ENCODE peak calls at places on chromosomes 12 and 14, in six cellular contexts. One of them, this sample, is unnamed.

GRCh38 chr14:104217486-104218360 is 79.3 kb downstream of the KIF26A start:
- DNase-seq in pons: no peak
- DNase-seq in activated T-cell treated with anti-CD3 and anti-CD28 coated beads for 48 hours: no peak
- DNase-seq in heart right ventricle: no peak
- DNase-seq in GM13977: no peak
- DNase-seq in Daoy: no peak
- DNase-seq in this sample: no peak

GRCh38 chr14:96250545-96250944 is 5.5 kb upstream of the BDKRB1 start:
- DNase-seq in pons: no peak
- DNase-seq in activated T-cell treated with anti-CD3 and anti-CD28 coated beads for 48 hours: no peak
- DNase-seq in heart right ventricle: no peak
- DNase-seq in GM13977: no peak
- DNase-seq in Daoy: no peak
- DNase-seq in this sample: no peak

GRCh38 chr12:5114436-5114835 is 70.8 kb downstream of the KCNA5 start:
- DNase-seq in pons: no peak
- DNase-seq in activated T-cell treated with anti-CD3 and anti-CD28 coated beads for 48 hours: no peak
- DNase-seq in heart right ventricle: no peak
- DNase-seq in GM13977: no peak
- DNase-seq in Daoy: no peak
- DNase-seq in this sample: no peak

GRCh38 chr12:95733156-95733825 is 57.3 kb downstream of the NTN4 start:
- DNase-seq in pons: no peak
- DNase-seq in activated T-cell treated with anti-CD3 and anti-CD28 coated beads for 48 hours: no peak
- DNase-seq in heart right ventricle: no peak
- DNase-seq in GM13977: no peak
- DNase-seq in Daoy: peak; percentile 91
- DNase-seq in this sample: peak; percentile 16

GRCh38 chr14:100104523-100105300 is 39.5 kb downstream of the EVL start:
- DNase-seq in pons: no peak
- DNase-seq in activated T-cell treated with anti-CD3 and anti-CD28 coated beads for 48 hours: no peak
- DNase-seq in heart right ventricle: no peak
- DNase-seq in GM13977: no peak
- DNase-seq in Daoy: peak; percentile 70
- DNase-seq in this sample: no peak

GRCh38 chr14:104054222-104054905 is 31.1 kb upstream of the ASPG start:
- DNase-seq in pons: no peak
- DNase-seq in activated T-cell treated with anti-CD3 and anti-CD28 coated beads for 48 hours: no peak
- DNase-seq in heart right ventricle: no peak
- DNase-seq in GM13977: no peak
- DNase-seq in Daoy: no peak
- DNase-seq in this sample: no peak

GRCh38 chr14:106831322-106831720 is 1304.9 kb downstream of the TMEM121 start:
- DNase-seq in pons: no peak
- DNase-seq in activated T-cell treated with anti-CD3 and anti-CD28 coated beads for 48 hours: peak; percentile 78
- DNase-seq in heart right ventricle: peak; percentile 18
- DNase-seq in GM13977: no peak
- DNase-seq in Daoy: no peak
- DNase-seq in this sample: no peak

GRCh38 chr12:30613119-30613830 is 82.4 kb downstream of the IPO8 start:
- DNase-seq in pons: no peak
- DNase-seq in activated T-cell treated with anti-CD3 and anti-CD28 coated beads for 48 hours: no peak
- DNase-seq in heart right ventricle: no peak
- DNase-seq in GM13977: no peak
- DNase-seq in Daoy: peak; percentile 24
- DNase-seq in this sample: no peak

GRCh38 chr14:106224694-106224971 is 698.2 kb downstream of the TMEM121 start:
- DNase-seq in pons: no peak
- DNase-seq in activated T-cell treated with anti-CD3 and anti-CD28 coated beads for 48 hours: no peak
- DNase-seq in heart right ventricle: no peak
- DNase-seq in GM13977: no peak
- DNase-seq in Daoy: no peak
- DNase-seq in this sample: no peak

GRCh38 chr12:20451759-20452158 is 83.4 kb downstream of the PDE3A start:
- DNase-seq in pons: no peak
- DNase-seq in activated T-cell treated with anti-CD3 and anti-CD28 coated beads for 48 hours: no peak
- DNase-seq in heart right ventricle: no peak
- DNase-seq in GM13977: no peak
- DNase-seq in Daoy: peak; percentile 48
- DNase-seq in this sample: no peak

GRCh38 chr12:119372540-119372939 is 38.0 kb downstream of the CCDC60 start:
- DNase-seq in pons: no peak
- DNase-seq in activated T-cell treated with anti-CD3 and anti-CD28 coated beads for 48 hours: no peak
- DNase-seq in heart right ventricle: no peak
- DNase-seq in GM13977: no peak
- DNase-seq in Daoy: no peak
- DNase-seq in this sample: no peak

GRCh38 chr12:11814362-11814761 is 164.9 kb downstream of the ETV6 start:
- DNase-seq in pons: peak; percentile 78
- DNase-seq in activated T-cell treated with anti-CD3 and anti-CD28 coated beads for 48 hours: no peak
- DNase-seq in heart right ventricle: no peak
- DNase-seq in GM13977: no peak
- DNase-seq in Daoy: peak; percentile 67
- DNase-seq in this sample: no peak

GRCh38 chr14:77707724-77708408 is at the start of the genes ALKBH1 and SLIRP:
- DNase-seq in pons: peak; percentile 91
- DNase-seq in activated T-cell treated with anti-CD3 and anti-CD28 coated beads for 48 hours: peak; percentile 79
- DNase-seq in heart right ventricle: peak; percentile 84
- DNase-seq in GM13977: peak; percentile 89
- DNase-seq in Daoy: peak; percentile 84
- DNase-seq in this sample: peak; percentile 91

GRCh38 chr14:51335521-51335920 is 95.5 kb downstream of the TMX1 start:
- DNase-seq in pons: no peak
- DNase-seq in activated T-cell treated with anti-CD3 and anti-CD28 coated beads for 48 hours: no peak
- DNase-seq in heart right ventricle: peak; percentile 57
- DNase-seq in GM13977: no peak
- DNase-seq in Daoy: no peak
- DNase-seq in this sample: no peak

GRCh38 chr14:76957224-76957881 is 71.2 kb downstream of the IRF2BPL start:
- DNase-seq in pons: peak; percentile 38
- DNase-seq in activated T-cell treated with anti-CD3 and anti-CD28 coated beads for 48 hours: no peak
- DNase-seq in heart right ventricle: no peak
- DNase-seq in GM13977: no peak
- DNase-seq in Daoy: peak; percentile 66
- DNase-seq in this sample: peak; percentile 68

GRCh38 chr14:59630281-59630963 is 53.8 kb upstream of the CCDC175 start:
- DNase-seq in pons: peak; percentile 14
- DNase-seq in activated T-cell treated with anti-CD3 and anti-CD28 coated beads for 48 hours: peak; percentile 3
- DNase-seq in heart right ventricle: no peak
- DNase-seq in GM13977: no peak
- DNase-seq in Daoy: peak; percentile 59
- DNase-seq in this sample: peak; percentile 75

GRCh38 chr14:51950007-51950406 is 39.3 kb upstream of the RTRAF start:
- DNase-seq in pons: no peak
- DNase-seq in activated T-cell treated with anti-CD3 and anti-CD28 coated beads for 48 hours: no peak
- DNase-seq in heart right ventricle: no peak
- DNase-seq in GM13977: no peak
- DNase-seq in Daoy: no peak
- DNase-seq in this sample: no peak

GRCh38 chr12:89453579-89453978 is 71.0 kb downstream of the GALNT4 start:
- DNase-seq in pons: no peak
- DNase-seq in activated T-cell treated with anti-CD3 and anti-CD28 coated beads for 48 hours: no peak
- DNase-seq in heart right ventricle: no peak
- DNase-seq in GM13977: no peak
- DNase-seq in Daoy: peak; percentile 40
- DNase-seq in this sample: no peak

GRCh38 chr14:41605550-41606248 is 977 bp upstream of the LRFN5 start:
- DNase-seq in pons: peak; percentile 24
- DNase-seq in activated T-cell treated with anti-CD3 and anti-CD28 coated beads for 48 hours: no peak
- DNase-seq in heart right ventricle: no peak
- DNase-seq in GM13977: peak; percentile 34
- DNase-seq in Daoy: peak; percentile 70
- DNase-seq in this sample: peak; percentile 20

GRCh38 chr12:26043139-26044006 is 81.5 kb downstream of the BHLHE41 start:
- DNase-seq in pons: peak; percentile 69
- DNase-seq in activated T-cell treated with anti-CD3 and anti-CD28 coated beads for 48 hours: no peak
- DNase-seq in heart right ventricle: no peak
- DNase-seq in GM13977: no peak
- DNase-seq in Daoy: no peak
- DNase-seq in this sample: no peak

GRCh38 chr14:75554482-75554881 is 23.9 kb upstream of the FLVCR2 start:
- DNase-seq in pons: no peak
- DNase-seq in activated T-cell treated with anti-CD3 and anti-CD28 coated beads for 48 hours: no peak
- DNase-seq in heart right ventricle: no peak
- DNase-seq in GM13977: no peak
- DNase-seq in Daoy: no peak
- DNase-seq in this sample: no peak

This sample was measured in G401.